ENCODE peak calls at places on chromosomes 11 and 22, in six cellular contexts. N is NCI-H1092; M is activated CD4-positive, alpha-beta T cell treated with anti-CD3 and anti-CD28 coated beads, Interleukin-2, amount 50 U/mL, for 24 hours; E is anterior cingulate cortex; S is NCI-H2029; X is CD4-positive, CD25-positive, alpha-beta regulatory T cell. Y is an unnamed sample.

GRCh38 chr11:130897262-130898182 is 18.8 kb downstream of the SNX19 start:
- DNase-seq in N (no peak), M (no peak), E (no peak), S (no peak), X (no peak), Y (no peak)

GRCh38 chr22:42101186-42101585 is 10.6 kb upstream of the NDUFA6 start:
- DNase-seq in M (no peak), X (no peak), N (no peak), S (no peak), E (no peak), Y (no peak)

GRCh38 chr11:2533642-2534115 is 88.9 kb downstream of the KCNQ1 start:
- DNase-seq in N (no peak), X (no peak), M (no peak), E (no peak), S (peak; percentile 17), Y (no peak)

GRCh38 chr11:33808228-33808828 is 34.0 kb upstream of the FBXO3 start:
- DNase-seq in M (peak; percentile 81), X (peak; percentile 72), E (peak; percentile 83), S (peak; percentile 57), N (peak; percentile 60), Y (peak; percentile 79)

GRCh38 chr22:44192098-44192810 is 11.5 kb downstream of the PARVG start:
- DNase-seq in S (no peak), M (no peak), X (peak; percentile 9), N (no peak), E (no peak), Y (no peak)

GRCh38 chr22:31647921-31648320 is 14.1 kb downstream of the PISD start:
- DNase-seq in N (no peak), X (no peak), M (no peak), E (no peak), S (no peak), Y (no peak)

GRCh38 chr22:42084874-42085273 is 5.4 kb downstream of the SMDT1 start:
- DNase-seq in M (no peak), X (no peak), S (no peak), N (no peak), E (no peak), Y (no peak)

GRCh38 chr11:2793781-2794418 is 91.7 kb downstream of the CDKN1C start:
- DNase-seq in S (no peak), X (no peak), E (no peak), N (no peak), M (no peak), Y (no peak)

GRCh38 chr11:114068327-114068726 is 8.8 kb downstream of the ZBTB16 start:
- DNase-seq in S (no peak), X (no peak), M (no peak), E (no peak), N (no peak), Y (no peak)

GRCh38 chr11:118338637-118339061 is 3.9 kb downstream of the CD3D start:
- DNase-seq in X (peak; percentile 88), S (no peak), N (no peak), E (no peak), M (peak; percentile 56), Y (no peak)

GRCh38 chr22:21646608-21647590 is 4.8 kb downstream of the SDF2L1 start:
- DNase-seq in M (peak; percentile 45), N (peak; percentile 69), E (peak; percentile 74), X (peak; percentile 83), S (peak; percentile 57), Y (peak; percentile 66)

GRCh38 chr11:87722756-87723599 is 452.3 kb downstream of the RAB38 start:
- DNase-seq in N (no peak), S (no peak), X (no peak), E (peak; percentile 7), M (no peak), Y (no peak)

GRCh38 chr11:62611705-62612365 is 740 bp downstream of the EML3 start:
- DNase-seq in E (peak; percentile 62), M (no peak), N (peak; percentile 25), S (peak; percentile 33), X (no peak), Y (peak; percentile 15)

GRCh38 chr22:19892249-19892879 is 37.7 kb upstream of the GNB1L start:
- DNase-seq in X (peak; percentile 52), S (no peak), E (no peak), N (no peak), M (no peak), Y (no peak)

GRCh38 chr22:22995166-22995565 is 75.2 kb upstream of the GNAZ start:
- DNase-seq in N (no peak), S (no peak), M (no peak), E (no peak), X (no peak), Y (no peak)

GRCh38 chr11:27381238-27381666 is 18.2 kb upstream of the CCDC34 start:
- DNase-seq in M (no peak), X (no peak), E (no peak), N (no peak), S (no peak), Y (no peak)

GRCh38 chr11:78069465-78069864 is 5.8 kb downstream of the THRSP start:
- DNase-seq in S (peak; percentile 27), E (no peak), M (no peak), X (no peak), N (no peak), Y (no peak)

GRCh38 chr11:109940816-109941215 is 152.4 kb upstream of the ZC3H12C start:
- DNase-seq in N (no peak), X (no peak), S (no peak), M (no peak), E (no peak), Y (no peak)

GRCh38 chr11:63937713-63938480 is 905 bp upstream of the NAA40 start:
- DNase-seq in X (no peak), E (no peak), M (no peak), N (peak; percentile 47), S (no peak), Y (no peak)

GRCh38 chr11:122754553-122755322 is 83.6 kb upstream of the CRTAM start:
- DNase-seq in E (no peak), X (peak; percentile 49), N (no peak), M (no peak), S (no peak), Y (no peak)

GRCh38 chr11:43582837-43583462 is 97.6 kb upstream of the HSD17B12 start:
- DNase-seq in S (no peak), X (no peak), N (no peak), M (no peak), E (no peak), Y (no peak)

GRCh38 chr11:110121204-110121603 is 28.0 kb downstream of the ZC3H12C start:
- DNase-seq in S (no peak), M (no peak), N (no peak), X (no peak), E (no peak), Y (no peak)

GRCh38 chr11:67355794-67356550 is 2.6 kb upstream of the POLD4 start:
- DNase-seq in E (no peak), S (no peak), M (no peak), N (no peak), X (no peak), Y (no peak)

GRCh38 chr22:42984397-42984796 is 30.6 kb downstream of the PACSIN2 start:
- DNase-seq in E (no peak), X (no peak), S (no peak), M (no peak), N (no peak), Y (no peak)

GRCh38 chr22:46853191-46853590 is 90.7 kb downstream of the TBC1D22A start:
- DNase-seq in E (no peak), S (no peak), M (no peak), X (no peak), N (no peak), Y (no peak)

GRCh38 chr11:76598426-76598839 is 72.1 kb downstream of the LRRC32 start:
- DNase-seq in S (no peak), N (peak; percentile 42), E (no peak), M (no peak), X (no peak), Y (no peak)

GRCh38 chr22:36641902-36642640 is 61.5 kb downstream of the CACNG2 start:
- DNase-seq in S (no peak), E (no peak), N (peak; percentile 36), X (no peak), M (no peak), Y (no peak)

GRCh38 chr11:118289411-118289810 is 15.1 kb upstream of the CD3E start:
- DNase-seq in S (no peak), E (no peak), N (no peak), X (no peak), M (no peak), Y (no peak)

GRCh38 chr22:38212442-38212841 is 10.6 kb downstream of the MAFF start:
- DNase-seq in E (no peak), N (no peak), S (no peak), M (no peak), X (no peak), Y (no peak)

GRCh38 chr11:64971421-64972233 is at the start of gene MAJIN:
- DNase-seq in E (peak; percentile 44), N (no peak), X (peak; percentile 83), M (peak; percentile 75), S (peak; percentile 64), Y (peak; percentile 36)

GRCh38 chr11:123783536-123783935 is 22.6 kb downstream of the OR6M1 start:
- DNase-seq in M (no peak), N (no peak), X (no peak), E (no peak), S (no peak), Y (no peak)

GRCh38 chr11:65113361-65113756 is 1.7 kb downstream of the TM7SF2 start:
- DNase-seq in E (no peak), S (peak; percentile 8), M (no peak), X (no peak), N (no peak), Y (no peak)

GRCh38 chr22:39868741-39869140 is 24.8 kb downstream of the ENTHD1 start:
- DNase-seq in E (no peak), M (no peak), S (no peak), N (no peak), X (no peak), Y (no peak)

GRCh38 chr22:39559456-39560105 is 11.0 kb upstream of the CACNA1I start:
- DNase-seq in E (no peak), S (no peak), N (no peak), X (no peak), M (no peak), Y (no peak)

GRCh38 chr11:130806746-130807145 is 109.5 kb downstream of the SNX19 start:
- DNase-seq in S (no peak), X (no peak), E (no peak), M (no peak), N (no peak), Y (no peak)

GRCh38 chr11:74170694-74171629 is at the start of the genes C2CD3 and PPME1:
- DNase-seq in N (peak; percentile 100), X (peak; percentile 98), S (peak; percentile 99), M (peak; percentile 92), E (peak; percentile 98), Y (peak; percentile 97)

GRCh38 chr11:16669799-16670415 is 68.5 kb upstream of the C11orf58 start:
- DNase-seq in N (no peak), M (no peak), E (no peak), X (no peak), S (no peak), Y (no peak)

GRCh38 chr22:28345304-28345703 is 334.3 kb downstream of the TTC28 start:
- DNase-seq in M (no peak), N (no peak), X (no peak), S (no peak), E (no peak), Y (no peak)

GRCh38 chr22:34129691-34130486 is 209.6 kb upstream of the LARGE1 start:
- DNase-seq in X (no peak), S (no peak), M (no peak), E (no peak), N (no peak), Y (no peak)